ENCODE peak calls at places on chromosome 2, in five cellular contexts. I, F, X, K and G are unnamed samples.
A peak's percentile ranks its signal among the peaks of the same experiment; 100 is the strongest.

GRCh38 chr2:127053731-127054603 is 53.0 kb downstream of the BIN1 start:
- DNase-seq in F (no peak), K (no peak), I (peak; percentile 18), X (no peak), G (no peak)

GRCh38 chr2:233831861-233832260 is 22.5 kb downstream of the HJURP start:
- DNase-seq in F (no peak), K (no peak), I (peak; percentile 1), X (no peak), G (no peak)

GRCh38 chr2:147716906-147717305 is 127.9 kb upstream of the ACVR2A start:
- DNase-seq in X (no peak), I (no peak), F (no peak), K (no peak), G (no peak)

GRCh38 chr2:223580951-223581350 is 21.2 kb downstream of the SCG2 start:
- DNase-seq in I (no peak), F (no peak), K (no peak), X (no peak), G (no peak)

GRCh38 chr2:31079665-31080064 is 58.6 kb downstream of the GALNT14 start:
- DNase-seq in F (no peak), K (no peak), I (no peak), X (no peak), G (no peak)

GRCh38 chr2:141021109-141021508 is 1109.7 kb downstream of the LRP1B start:
- DNase-seq in K (no peak), X (no peak), I (no peak), F (no peak), G (no peak)

GRCh38 chr2:231720292-231720691 is 12.0 kb downstream of the PTMA start:
- DNase-seq in I (no peak), F (no peak), K (no peak), X (peak; percentile 30), G (no peak)

GRCh38 chr2:164847291-164847690 is 5.7 kb upstream of the COBLL1 start:
- DNase-seq in I (no peak), F (no peak), X (no peak), K (no peak), G (no peak)

GRCh38 chr2:171347591-171348032 is 86.2 kb downstream of the METTL8 start:
- DNase-seq in I (no peak), X (peak; percentile 41), K (no peak), F (no peak), G (no peak)

GRCh38 chr2:24722141-24722790 is 70.9 kb downstream of the PTRHD1 start:
- DNase-seq in F (no peak), I (no peak), X (no peak), K (no peak), G (no peak)

GRCh38 chr2:104872034-104872865 is 18.3 kb downstream of the POU3F3 start:
- DNase-seq in I (no peak), F (no peak), K (no peak), X (no peak), G (no peak)

GRCh38 chr2:211745295-211746097 is 793.1 kb downstream of the ERBB4 start:
- DNase-seq in X (peak; percentile 70), I (peak; percentile 31), K (no peak), F (peak; percentile 64), G (no peak)

GRCh38 chr2:130808482-130809268 is 28.0 kb upstream of the ARHGEF4 start:
- DNase-seq in K (no peak), X (no peak), F (no peak), I (no peak), G (no peak)

GRCh38 chr2:171389325-171389724 is 44.5 kb downstream of the METTL8 start:
- DNase-seq in X (peak; percentile 78), I (no peak), F (no peak), K (no peak), G (no peak)

GRCh38 chr2:223860809-223861738 is 23.7 kb upstream of the AP1S3 start:
- DNase-seq in X (no peak), K (no peak), I (no peak), F (no peak), G (no peak)

GRCh38 chr2:132582360-132582759 is 87.6 kb downstream of the LYPD1 start:
- DNase-seq in K (no peak), X (no peak), I (no peak), F (no peak), G (no peak)

GRCh38 chr2:148813603-148814065 is 61.4 kb upstream of the KIF5C start:
- DNase-seq in I (no peak), F (peak; percentile 97), X (peak; percentile 90), K (peak; percentile 35), G (no peak)

GRCh38 chr2:1754461-1755170 is 10.3 kb upstream of the PXDN start:
- DNase-seq in K (no peak), F (no peak), I (no peak), X (no peak), G (no peak)

GRCh38 chr2:220147186-220147585 is 519.8 kb downstream of the SLC4A3 start:
- DNase-seq in F (no peak), X (no peak), I (no peak), K (no peak), G (no peak)

GRCh38 chr2:28624798-28625701 is 126.6 kb upstream of the PPP1CB start:
- DNase-seq in K (peak; percentile 44), X (peak; percentile 56), F (peak; percentile 58), I (peak; percentile 47), G (no peak)

GRCh38 chr2:169493360-169493759 is 14.1 kb downstream of the BBS5 start:
- DNase-seq in I (no peak), X (no peak), F (no peak), K (no peak), G (no peak)

GRCh38 chr2:240169486-240170353 is 29.3 kb upstream of the OTOS start:
- DNase-seq in K (no peak), F (no peak), X (no peak), I (no peak), G (no peak)

GRCh38 chr2:16170675-16171424 is 230.5 kb downstream of the MYCN start:
- DNase-seq in K (no peak), I (no peak), X (no peak), F (no peak), G (no peak)

GRCh38 chr2:208406474-208407451 is at the start of gene PTH2R:
- DNase-seq in I (no peak), X (no peak), F (no peak), K (no peak), G (no peak)

GRCh38 chr2:159075726-159076125 is 107.3 kb downstream of the TANC1 start:
- DNase-seq in X (no peak), F (no peak), K (no peak), I (no peak), G (no peak)

GRCh38 chr2:145736901-145737300 is 1217.0 kb upstream of the ZEB2 start:
- DNase-seq in X (no peak), I (no peak), K (no peak), F (no peak), G (no peak)

GRCh38 chr2:227804970-227805369 is 8.7 kb upstream of the CCL20 start:
- DNase-seq in X (no peak), I (no peak), F (no peak), K (no peak), G (no peak)

GRCh38 chr2:11257983-11258382 is 86.5 kb downstream of the ROCK2 start:
- DNase-seq in I (no peak), X (peak; percentile 20), K (no peak), F (no peak), G (no peak)